ENCODE peak calls at places on chromosomes 11 and 22, in five cellular contexts. E is psoas muscle, Y is AG04450, B is sigmoid colon, G is left lung. Z is an unnamed sample. For H3K9me3, the result is how much of the 10 kb centered on the place peaks cover.

GRCh38 chr11:24407733-24408132 is 89.1 kb upstream of the LUZP2 start:
- DNase-seq in E (no peak), Y (no peak), B (no peak), G (no peak), Z (no peak)

GRCh38 chr11:119049081-119049480 is 7.9 kb downstream of the HYOU1 start:
- DNase-seq in E (no peak), Y (no peak), B (no peak), G (no peak), Z (no peak)

GRCh38 chr11:27916541-27917100 is 191.3 kb downstream of the KIF18A start:
- DNase-seq in E (no peak), Y (no peak), B (no peak), G (no peak), Z (no peak)

GRCh38 chr22:19173047-19174035 is 5.2 kb downstream of the SLC25A1 start:
- DNase-seq in E (no peak), Y (no peak), B (no peak), G (no peak), Z (no peak)

GRCh38 chr22:29998627-29999026 is 81.6 kb upstream of the HORMAD2 start:
- DNase-seq in E (no peak), Y (no peak), B (no peak), G (no peak), Z (no peak)

GRCh38 chr22:35631597-35631996 is 14.5 kb upstream of the MB start:
- DNase-seq in E (peak), Y (no peak), B (peak), G (no peak), Z (no peak)

GRCh38 chr11:74185695-74186094 is 14.6 kb downstream of the PPME1 start:
- DNase-seq in E (no peak), Y (peak), B (no peak), G (no peak), Z (no peak)

GRCh38 chr11:77195071-77195705 is 67.1 kb downstream of the MYO7A start:
- DNase-seq in E (peak), Y (no peak), B (peak), G (no peak), Z (no peak)

GRCh38 chr11:19268901-19269300 is 28.2 kb upstream of the E2F8 start:
- DNase-seq in E (no peak), Y (no peak), B (no peak), G (no peak), Z (no peak)

GRCh38 chr22:43183496-43184263 is 3.3 kb downstream of the TTLL12 start:
- DNase-seq in E (no peak), Y (no peak), B (no peak), G (peak), Z (no peak)

GRCh38 chr11:95375881-95376280 is 144.9 kb upstream of the SESN3 start:
- DNase-seq in E (no peak), Y (peak), B (no peak), G (no peak), Z (no peak)

GRCh38 chr11:36492724-36493304 is 17.3 kb downstream of the TRAF6 start:
- DNase-seq in E (no peak), Y (no peak), B (no peak), G (no peak), Z (no peak)

GRCh38 chr11:111259871-111260270 is 14.3 kb downstream of the POU2AF2 start:
- DNase-seq in E (no peak), Y (no peak), B (no peak), G (no peak), Z (no peak)

GRCh38 chr11:79244175-79244804 is 196.5 kb downstream of the TENM4 start:
- DNase-seq in E (no peak), Y (peak), B (no peak), G (no peak), Z (no peak)

GRCh38 chr11:103222801-103223200 is 113.6 kb downstream of the DYNC2H1 start:
- DNase-seq in E (no peak), Y (no peak), B (no peak), G (no peak), Z (no peak)

GRCh38 chr11:17479284-17480214 is 2.9 kb upstream of the ABCC8 start:
- DNase-seq in E (no peak), Y (no peak), B (no peak), G (no peak), Z (no peak)

GRCh38 chr11:72901374-72901773 is 87.2 kb downstream of the ATG16L2 start:
- DNase-seq in E (no peak), Y (no peak), B (no peak), G (no peak), Z (no peak)

GRCh38 chr22:35549338-35549737 is 8.7 kb downstream of the RASD2 start:
- DNase-seq in E (no peak), Y (no peak), B (no peak), G (no peak), Z (peak)

GRCh38 chr11:88434333-88434976 is 96.9 kb upstream of the CTSC start:
- DNase-seq in E (no peak), Y (no peak), B (no peak), G (no peak), Z (no peak)

GRCh38 chr11:73205666-73206343 is 12.3 kb upstream of the P2RY2 start:
- DNase-seq in E (no peak), Y (no peak), B (no peak), G (no peak), Z (no peak)

GRCh38 chr11:61922539-61922938 is 5.2 kb upstream of the RAB3IL1 start:
- DNase-seq in E (peak), Y (peak), B (peak), G (no peak), Z (peak)

GRCh38 chr22:30433773-30434172 is 8.2 kb downstream of the MTFP1 start:
- DNase-seq in E (no peak), Y (no peak), B (no peak), G (no peak), Z (no peak)

GRCh38 chr11:64090811-64091516 is 55.2 kb downstream of the FLRT1 start:
- DNase-seq in E (no peak), Y (no peak), B (no peak), G (no peak), Z (no peak)

GRCh38 chr22:19766506-19767426 is 6.2 kb downstream of the TBX1 start:
- DNase-seq in E (peak), Y (no peak), B (no peak), G (peak), Z (peak)

GRCh38 chr11:13726456-13726855 is 58.0 kb downstream of the FAR1 start:
- DNase-seq in E (no peak), Y (no peak), B (no peak), G (no peak), Z (no peak)

GRCh38 chr11:15113381-15113780 is 1.3 kb upstream of the INSC start:
- DNase-seq in E (no peak), Y (no peak), B (no peak), G (peak), Z (no peak)

GRCh38 chr11:85602551-85603218 is 24.5 kb downstream of the DLG2 start:
- DNase-seq in E (no peak), Y (no peak), B (no peak), G (no peak), Z (no peak)

GRCh38 chr22:45149671-45150070 is 14.1 kb upstream of the NUP50 start:
- DNase-seq in E (no peak), Y (no peak), B (no peak), G (no peak), Z (no peak)

GRCh38 chr11:2824851-2825250 is 60.7 kb downstream of the CDKN1C start:
- DNase-seq in E (peak), Y (no peak), B (peak), G (peak), Z (peak)
- H3K9me3 ChIP-seq in E (under half), Y (under half), B (under half), G (under half), Z (under half)

DNA sequence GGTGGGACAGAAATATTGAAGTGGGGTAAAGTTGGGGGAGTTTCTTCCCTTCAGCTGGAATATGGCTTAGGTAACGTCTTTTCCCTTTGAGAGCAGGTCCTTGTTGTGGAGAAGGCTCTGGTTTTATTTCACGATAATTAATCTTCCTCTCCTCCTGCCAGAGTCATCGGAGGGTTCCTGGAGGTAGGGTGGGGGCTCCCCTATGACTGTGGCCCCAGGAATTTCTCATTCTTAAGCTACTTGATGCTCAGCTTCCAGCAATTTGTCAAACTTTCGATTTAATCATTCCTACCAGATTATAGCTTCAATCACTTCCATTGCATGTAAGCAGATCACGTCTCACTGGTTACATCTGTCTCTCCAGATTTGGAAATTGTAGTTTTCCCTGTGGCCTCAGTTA is 242.8 kb upstream of the PLET1 start:
- DNase-seq in E (no peak), Y (no peak), B (no peak), G (no peak), Z (no peak)
- H3K9me3 ChIP-seq in E (under half), Y (under half), B (under half), G (under half), Z (under half)

DNA sequence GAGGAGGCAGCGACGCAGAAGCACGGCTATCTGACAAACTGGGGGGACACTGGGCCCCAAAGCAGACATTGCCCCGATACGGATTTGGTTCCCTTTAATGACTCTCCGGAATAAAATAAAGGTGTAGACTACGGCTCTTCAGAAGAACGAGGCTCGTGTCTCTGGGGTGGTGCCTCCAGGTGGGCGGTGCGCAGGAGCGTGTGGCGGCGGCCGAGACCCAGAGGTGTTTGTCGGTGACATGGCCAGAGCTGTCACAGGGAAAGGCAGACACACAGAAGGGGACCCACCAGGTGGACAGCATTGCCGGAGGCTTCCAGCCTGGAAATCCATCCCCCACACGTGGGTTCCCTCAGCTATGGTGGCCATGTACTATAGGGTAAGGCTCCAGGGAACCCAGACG is 366.0 kb downstream of the BRD1 start:
- DNase-seq in E (no peak), Y (no peak), B (no peak), G (no peak), Z (no peak)
- H3K9me3 ChIP-seq in E (under half), Y (half or more), B (under half), G (under half), Z (under half)

GRCh38 chr22:48642550-48642949 is 1185.1 kb downstream of the BRD1 start:
- DNase-seq in E (no peak), Y (no peak), B (no peak), G (no peak), Z (no peak)

GRCh38 chr22:48644108-48644507 is 1183.6 kb downstream of the BRD1 start:
- DNase-seq in E (no peak), Y (no peak), B (no peak), G (peak), Z (no peak)

GRCh38 chr22:48641906-48642475 is 1185.7 kb downstream of the BRD1 start:
- DNase-seq in E (no peak), Y (no peak), B (no peak), G (peak), Z (no peak)

GRCh38 chr22:48644997-48645396 is 1182.7 kb downstream of the BRD1 start:
- DNase-seq in E (no peak), Y (no peak), B (no peak), G (no peak), Z (no peak)

DNA sequence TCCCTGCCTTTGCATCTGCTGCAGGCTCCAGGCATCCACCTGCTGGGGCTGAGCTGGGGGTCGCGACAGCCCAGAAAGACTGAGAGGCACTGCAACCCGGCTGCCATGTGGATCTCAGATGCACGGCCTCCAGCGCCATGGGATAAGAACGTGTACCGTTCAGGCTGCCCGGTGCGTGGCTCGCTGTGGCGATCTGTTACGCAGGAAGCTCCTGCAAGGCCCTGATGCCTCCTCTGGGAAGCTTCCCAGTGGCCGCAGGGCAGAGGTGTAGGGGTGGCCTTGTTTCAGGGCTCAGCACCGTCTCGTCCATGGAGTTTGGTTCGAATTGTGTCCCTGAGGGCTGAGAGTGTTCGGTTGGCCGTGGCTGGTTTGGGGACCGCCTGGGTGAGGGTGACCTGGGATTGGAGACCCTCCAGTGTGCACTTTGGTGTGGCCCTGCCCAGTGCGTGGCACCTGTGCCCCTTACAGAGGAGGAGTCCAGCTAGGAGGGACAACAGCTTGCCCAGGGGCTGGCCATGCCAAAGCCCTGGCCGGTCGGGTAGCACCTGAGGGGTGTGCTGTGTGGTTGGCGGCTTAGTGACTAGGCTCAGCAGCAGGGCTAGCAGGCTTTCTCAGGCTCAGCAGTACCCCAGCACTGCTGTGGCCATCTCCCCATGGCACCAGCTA is 1184.5 kb downstream of the BRD1 start:
- DNase-seq in E (no peak), Y (no peak), B (no peak), G (peak), Z (no peak)
- H3K9me3 ChIP-seq in E (under half), Y (half or more), B (under half), G (under half), Z (under half)

GRCh38 chr22:47593911-47594311 is 831.5 kb downstream of the TBC1D22A start:
- DNase-seq in E (peak), Y (no peak), B (peak), G (no peak), Z (no peak)

GRCh38 chr22:47595122-47595521 is 832.7 kb downstream of the TBC1D22A start:
- DNase-seq in E (no peak), Y (no peak), B (peak), G (no peak), Z (no peak)

GRCh38 chr22:47591709-47592108 is 829.3 kb downstream of the TBC1D22A start:
- DNase-seq in E (peak), Y (no peak), B (peak), G (no peak), Z (no peak)

GRCh38 chr22:47592791-47593190 is 830.3 kb downstream of the TBC1D22A start:
- DNase-seq in E (peak), Y (no peak), B (peak), G (no peak), Z (no peak)

GRCh38 chr22:47593291-47593690 is 830.8 kb downstream of the TBC1D22A start:
- DNase-seq in E (peak), Y (no peak), B (peak), G (no peak), Z (no peak)
- H3K9me3 ChIP-seq in E (under half), Y (half or more), B (under half), G (under half), Z (under half)

Z was measured in left ventricle myocardium inferior.